ENCODE peak calls at places on chromosomes 2 and 18, in six cellular contexts. Z is osteoblast; B is GM13977; T is stimulated activated CD4-positive, alpha-beta T cell treated with anti-CD3 and anti-CD28 coated beads, Interleukin-4, amount 100 ng/mL, for 48 hours; I is astrocyte; F is uterus. D is an unnamed sample.

GRCh38 chr2:21484643-21485042 is 360.9 kb downstream of the TDRD15 start:
- DNase-seq in I (no peak), Z (no peak), B (no peak), T (no peak), F (no peak), D (no peak)

GRCh38 chr18:61199131-61199903 is 133.9 kb upstream of the CDH20 start:
- DNase-seq in F (no peak), I (peak), B (no peak), T (no peak), Z (no peak), D (no peak)

GRCh38 chr2:2101924-2102323 is 229.2 kb downstream of the MYT1L start:
- DNase-seq in Z (no peak), I (no peak), F (no peak), T (no peak), B (no peak), D (no peak)

GRCh38 chr2:63805412-63805811 is 36.3 kb upstream of the UGP2 start:
- DNase-seq in Z (no peak), F (no peak), T (no peak), B (no peak), I (no peak), D (no peak)

GRCh38 chr2:170258382-170258781 is 80.4 kb downstream of the MYO3B start:
- DNase-seq in F (no peak), T (no peak), I (no peak), B (no peak), Z (no peak), D (no peak)

GRCh38 chr2:154400891-154401290 is 297.6 kb upstream of the KCNJ3 start:
- DNase-seq in F (no peak), B (no peak), T (no peak), I (no peak), Z (no peak), D (no peak)

GRCh38 chr2:174688079-174688478 is 76.2 kb downstream of the CHRNA1 start:
- DNase-seq in I (no peak), Z (peak), B (no peak), T (no peak), F (no peak), D (peak)

GRCh38 chr2:200308421-200309295 is 2.2 kb downstream of the SPATS2L start:
- DNase-seq in T (no peak), B (no peak), I (peak), Z (peak), F (no peak), D (no peak)

GRCh38 chr2:86140969-86141392 is 34.9 kb downstream of the PTCD3 start:
- DNase-seq in F (no peak), Z (no peak), B (no peak), I (no peak), T (no peak), D (no peak)

GRCh38 chr18:26652501-26652900 is 104.1 kb upstream of the KCTD1 start:
- DNase-seq in F (no peak), I (no peak), T (no peak), B (no peak), Z (no peak), D (no peak)

GRCh38 chr2:204265701-204266310 is 279.5 kb upstream of the PARD3B start:
- DNase-seq in B (no peak), I (no peak), F (no peak), Z (no peak), T (no peak), D (no peak)

GRCh38 chr2:105363192-105363591 is 25.9 kb downstream of the C2orf49 start:
- DNase-seq in I (no peak), B (no peak), T (no peak), F (no peak), Z (no peak), D (no peak)

GRCh38 chr2:25419678-25420242 is 78.0 kb upstream of the DNMT3A start:
- DNase-seq in F (no peak), B (peak), Z (no peak), I (no peak), T (no peak), D (no peak)